ENCODE peak calls at places on chromosomes 11 and 22, in five cellular contexts. M, Z, Y, X and W are unnamed samples.

GRCh38 chr11:2799881-2800654 is 85.5 kb downstream of the CDKN1C start:
- DNase-seq in Z (no peak), Y (peak; percentile 5), M (no peak), X (no peak), W (no peak)

GRCh38 chr11:19472679-19473078 is 231.9 kb upstream of the E2F8 start:
- DNase-seq in Y (no peak), M (no peak), X (no peak), Z (no peak), W (no peak)

GRCh38 chr11:67666676-67667489 is 7.5 kb downstream of the ALDH3B2 start:
- DNase-seq in Z (no peak), M (no peak), Y (no peak), X (no peak), W (peak; percentile 46)

GRCh38 chr22:29302681-29303465 is 3.6 kb upstream of the GAS2L1 start:
- DNase-seq in Y (no peak), X (no peak), Z (no peak), M (no peak), W (no peak)

GRCh38 chr11:783581-784015 is 6.3 kb downstream of the CEND1 start:
- DNase-seq in X (no peak), Z (peak; percentile 77), M (no peak), Y (peak; percentile 83), W (no peak)

GRCh38 chr11:109785714-109786113 is 307.5 kb upstream of the ZC3H12C start:
- DNase-seq in Z (no peak), X (no peak), M (no peak), Y (no peak), W (no peak)

GRCh38 chr11:10941429-10941828 is 83.6 kb upstream of the ZBED5 start:
- DNase-seq in M (no peak), Y (no peak), X (no peak), Z (no peak), W (no peak)

GRCh38 chr11:94922675-94923347 is 50.5 kb downstream of the CWC15 start:
- DNase-seq in M (no peak), Z (no peak), Y (no peak), X (no peak), W (no peak)

GRCh38 chr11:42462558-42463310 is 849.1 kb upstream of the API5 start:
- DNase-seq in Y (no peak), Z (no peak), M (no peak), X (no peak), W (no peak)

GRCh38 chr11:117382746-117383145 is 55.1 kb downstream of the CEP164 start:
- DNase-seq in X (no peak), Z (no peak), Y (no peak), M (no peak), W (no peak)

GRCh38 chr11:10900686-10901415 is 43.0 kb upstream of the ZBED5 start:
- DNase-seq in X (no peak), M (no peak), Z (no peak), Y (no peak), W (no peak)

GRCh38 chr11:12478743-12479142 is 101.4 kb downstream of the PARVA start:
- DNase-seq in Z (no peak), X (no peak), Y (no peak), M (no peak), W (no peak)